ENCODE peak calls at places on chromosomes 16 and 17, in six cellular contexts. O is aorta; H is C1 segment of cervical spinal cord; S is skeletal muscle cell; L is stimulated activated CD4-positive, alpha-beta T cell treated with anti-CD3 and anti-CD28 coated beads, TNF-alpha, amount 100 ng/mL, for 48 hours; D is HuH-7.5. P is an unnamed sample.

GRCh38 chr17:58301504-58302150 is 20.9 kb upstream of the MPO start:
- DNase-seq in O (no peak), H (no peak), S (no peak), L (no peak), D (no peak), P (no peak)

GRCh38 chr17:282000-282911 is 70.4 kb downstream of the RPH3AL start:
- DNase-seq in O (peak; percentile 50), H (no peak), S (no peak), L (no peak), D (peak; percentile 51), P (no peak)

GRCh38 chr16:59566446-59566845 is 832.3 kb upstream of the GOT2 start:
- DNase-seq in O (no peak), H (no peak), S (no peak), L (no peak), D (no peak), P (no peak)

GRCh38 chr16:9408297-9408696 is 316.9 kb downstream of the HAPSTR1 start:
- DNase-seq in O (no peak), H (no peak), S (no peak), L (no peak), D (no peak), P (no peak)

GRCh38 chr17:8766731-8767130 is 8.4 kb upstream of the SPDYE4 start:
- DNase-seq in O (no peak), H (no peak), S (no peak), L (no peak), D (no peak), P (no peak)

GRCh38 chr17:63277629-63278028 is 168.5 kb downstream of the CYB561 start:
- DNase-seq in O (no peak), H (no peak), S (no peak), L (no peak), D (no peak), P (no peak)

GRCh38 chr17:45171338-45172231 is 9.9 kb downstream of the HEXIM2 start:
- DNase-seq in O (peak; percentile 76), H (no peak), S (peak; percentile 53), L (no peak), D (no peak), P (no peak)

GRCh38 chr17:72343911-72344310 is 223.1 kb downstream of the SOX9 start:
- DNase-seq in O (no peak), H (no peak), S (no peak), L (no peak), D (no peak), P (no peak)

GRCh38 chr17:19727466-19728113 is 11.2 kb upstream of the SLC47A2 start:
- DNase-seq in O (no peak), H (no peak), S (peak; percentile 75), L (no peak), D (no peak), P (peak; percentile 77)

GRCh38 chr16:51164574-51164973 is 13.5 kb upstream of the SALL1 start:
- DNase-seq in O (no peak), H (no peak), S (no peak), L (no peak), D (no peak), P (no peak)

GRCh38 chr16:72172105-72173034 is at the start of gene PMFBP1:
- DNase-seq in O (no peak), H (no peak), S (peak; percentile 64), L (peak; percentile 3), D (no peak), P (peak; percentile 79)

GRCh38 chr16:74271879-74272278 is 24.7 kb upstream of the PSMD7 start:
- DNase-seq in O (no peak), H (no peak), S (no peak), L (no peak), D (no peak), P (no peak)

P was measured in AG09309.